ENCODE peak calls at places on chromosome 10, in four cellular contexts. F is heart left ventricle, H is ovary, P is AG04450. O is an unnamed sample. For H3K9me3, the result is how much of the 10 kb centered on the place peaks cover.

GRCh38 chr10:71887767-71888166 is 36.7 kb upstream of the PSAP start:
- DNase-seq in F (no peak), H (no peak), P (no peak), O (no peak)

GRCh38 chr10:116697816-116698215 is 44.5 kb downstream of the HSPA12A start:
- DNase-seq in F (no peak), H (no peak), P (no peak), O (no peak)

GRCh38 chr10:48594799-48595198 is 10.1 kb downstream of the ARHGAP22 start:
- DNase-seq in F (no peak), H (no peak), P (no peak), O (no peak)

GRCh38 chr10:95597788-95598187 is 36.6 kb upstream of the SORBS1 start:
- DNase-seq in F (no peak), H (no peak), P (no peak), O (no peak)

GRCh38 chr10:13913890-13914289 is 327.1 kb downstream of the PRPF18 start:
- DNase-seq in F (no peak), H (no peak), P (no peak), O (no peak)

GRCh38 chr10:63115732-63116383 is 17.3 kb upstream of the NRBF2 start:
- DNase-seq in F (peak), H (peak), P (no peak), O (peak)

GRCh38 chr10:72612203-72612826 is 13.6 kb downstream of the MICU1 start:
- DNase-seq in F (no peak), H (no peak), P (no peak), O (peak)

GRCh38 chr10:84097787-84098353 is 41.4 kb upstream of the GHITM start:
- DNase-seq in F (no peak), H (no peak), P (no peak), O (no peak)

GRCh38 chr10:99285846-99286245 is 43.3 kb upstream of the CNNM1 start:
- DNase-seq in F (no peak), H (no peak), P (no peak), O (no peak)

GRCh38 chr10:114518401-114519305 is 114.4 kb upstream of the AFAP1L2 start:
- DNase-seq in F (no peak), H (no peak), P (no peak), O (no peak)

GRCh38 chr10:68155615-68156205 is 46.4 kb downstream of the MYPN start:
- DNase-seq in F (no peak), H (no peak), P (no peak), O (no peak)

GRCh38 chr10:4195214-4195613 is 410.2 kb upstream of the KLF6 start:
- DNase-seq in F (no peak), H (no peak), P (peak), O (no peak)

GRCh38 chr10:61390841-61391240 is 62.3 kb downstream of the TMEM26 start:
- DNase-seq in F (no peak), H (no peak), P (no peak), O (no peak)

GRCh38 chr10:46992794-46993552 is 81.7 kb downstream of the PTPN20 start:
- DNase-seq in F (no peak), H (no peak), P (no peak), O (peak)

GRCh38 chr10:116669080-116669479 is 48.3 kb downstream of the PNLIPRP2 start:
- DNase-seq in F (no peak), H (no peak), P (no peak), O (no peak)

GRCh38 chr10:71740069-71740468 is 20.5 kb upstream of the C10orf105 start:
- DNase-seq in F (no peak), H (peak), P (peak), O (no peak)

GRCh38 chr10:35379226-35380137 is 43.2 kb downstream of the CCNY start:
- DNase-seq in F (peak), H (no peak), P (peak), O (peak)

GRCh38 chr10:72009430-72010081 is 45.4 kb downstream of the CHST3 start:
- DNase-seq in F (peak), H (peak), P (peak), O (peak)

DNA sequence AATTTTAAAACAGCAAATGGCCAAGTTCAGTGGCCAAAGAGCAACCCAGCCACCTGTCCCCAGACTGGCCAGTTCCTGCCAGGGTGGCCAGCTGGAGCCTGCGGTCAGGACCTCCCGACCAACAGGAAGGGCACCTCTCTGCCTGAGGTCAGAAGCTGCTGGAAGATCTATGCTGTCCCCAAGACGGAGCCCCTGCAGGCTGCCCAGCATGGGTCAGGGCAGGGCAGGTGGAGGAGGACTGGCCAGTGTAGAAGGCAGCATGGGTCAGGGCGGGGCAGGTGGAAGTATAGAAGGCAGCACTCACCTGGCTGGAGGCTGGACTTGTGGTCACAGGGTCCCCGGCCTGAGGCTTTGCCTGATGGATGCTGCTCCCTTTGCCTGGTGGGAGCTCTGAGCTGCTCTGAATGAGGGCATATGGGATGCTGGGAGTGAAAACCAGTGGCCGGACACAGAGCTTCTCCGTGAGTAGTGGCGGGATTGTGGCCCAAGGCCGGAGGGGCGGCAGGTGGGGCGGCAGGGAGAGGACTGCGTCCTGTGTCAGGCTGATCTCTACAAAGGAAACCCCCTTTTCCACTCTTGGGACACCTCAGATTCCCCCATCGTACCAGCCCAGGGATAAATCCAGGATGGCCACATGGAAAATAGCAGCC is 229.2 kb downstream of the TCERG1L start:
- DNase-seq in F (no peak), H (no peak), P (no peak), O (no peak)
- H3K9me3 ChIP-seq in F (under half), H (under half), P (half or more), O (under half)

DNA sequence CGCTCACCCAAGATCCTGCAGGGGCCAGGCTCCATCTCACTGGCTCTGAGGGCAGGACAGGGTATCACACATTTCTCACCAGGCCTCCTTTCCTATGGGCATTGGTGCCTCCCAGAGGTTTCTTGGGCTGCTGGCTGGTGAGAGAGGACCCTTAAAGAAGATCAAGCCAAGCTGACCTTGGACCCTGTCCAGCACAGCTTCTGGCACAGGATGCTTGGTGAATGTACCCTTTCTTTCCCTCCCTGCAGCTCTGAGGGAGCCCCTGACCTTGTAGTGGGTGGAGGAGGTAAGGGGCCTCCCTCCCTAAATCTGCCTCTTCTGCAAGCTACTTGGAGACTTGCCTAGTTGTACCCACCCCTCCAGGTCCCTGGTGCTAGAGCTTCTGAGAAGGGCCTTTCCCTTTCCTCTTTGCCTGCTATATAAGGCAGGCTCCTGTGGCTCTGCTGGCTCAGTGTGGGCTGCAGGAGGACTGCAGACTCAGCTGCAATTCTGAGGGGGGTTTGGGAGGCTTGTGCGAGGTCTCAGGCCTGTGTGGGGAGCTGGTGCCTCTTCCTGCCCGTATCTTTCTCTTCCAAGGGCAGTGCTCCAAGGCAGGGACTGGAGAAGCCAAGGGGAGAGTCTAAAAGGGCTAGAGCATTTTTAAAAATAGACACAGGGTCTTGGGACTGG is 11.8 kb upstream of the TRIM8 start:
- DNase-seq in F (no peak), H (peak), P (no peak), O (no peak)
- H3K4me3 ChIP-seq in F (no peak), H (no peak), P (no peak), O (no peak)

DNA sequence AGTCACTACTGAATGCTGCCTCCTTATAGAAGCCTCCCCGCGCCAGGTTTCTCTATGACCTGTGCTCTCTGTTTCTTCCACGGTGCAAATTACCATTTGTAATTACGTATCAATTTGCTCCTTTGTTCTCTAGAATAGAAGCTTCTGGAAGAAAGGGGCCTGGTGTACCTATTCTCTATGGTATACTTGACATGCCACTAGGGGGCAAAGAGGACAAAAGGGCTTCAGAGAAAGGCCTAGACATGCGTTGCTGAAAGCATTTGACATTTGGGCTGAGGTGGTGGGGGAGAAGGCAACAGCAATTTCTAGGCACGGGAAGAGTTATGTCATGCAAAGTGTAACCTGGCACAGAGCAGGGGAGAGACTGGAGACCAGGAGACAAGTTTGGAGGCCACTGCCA is 148.7 kb downstream of the WDR11 start:
- DNase-seq in F (no peak), H (no peak), P (no peak), O (no peak)
- TF ChIP-seq CTCF in F (no peak), H (no peak), P (no peak), O (no peak)

DNA sequence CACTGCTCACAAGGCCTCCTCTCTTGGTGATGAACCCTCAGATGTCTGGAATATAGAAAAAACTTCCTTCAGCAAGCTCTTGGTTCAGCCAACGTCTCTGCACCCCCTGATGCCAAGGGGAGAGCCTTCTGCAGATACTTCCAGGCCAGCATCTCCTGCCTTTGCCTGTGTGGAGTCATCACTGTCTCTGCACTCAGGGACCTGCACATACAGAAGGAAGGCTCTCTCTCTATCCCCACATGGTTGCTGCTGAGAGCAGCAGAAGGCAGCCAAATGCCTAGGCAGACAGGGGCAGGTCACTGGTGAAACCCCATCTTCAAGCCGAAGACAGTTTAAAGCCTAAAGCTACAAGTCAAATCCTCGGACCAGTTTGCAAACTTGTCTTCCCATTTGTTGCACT is 137.6 kb downstream of the WDR11 start:
- DNase-seq in F (no peak), H (no peak), P (no peak), O (no peak)
- H3K9me3 ChIP-seq in F (under half), H (under half), P (under half), O (under half)

GRCh38 chr10:29730969-29731368 is 96.2 kb upstream of the SVIL start:
- DNase-seq in F (no peak), H (no peak), P (no peak), O (no peak)

GRCh38 chr10:29733323-29733722 is 98.6 kb upstream of the SVIL start:
- DNase-seq in F (no peak), H (no peak), P (no peak), O (no peak)

GRCh38 chr10:29731760-29732159 is 97.0 kb upstream of the SVIL start:
- DNase-seq in F (no peak), H (no peak), P (no peak), O (no peak)

GRCh38 chr10:29734640-29734979 is 99.8 kb upstream of the SVIL start:
- DNase-seq in F (peak), H (no peak), P (no peak), O (no peak)

DNA sequence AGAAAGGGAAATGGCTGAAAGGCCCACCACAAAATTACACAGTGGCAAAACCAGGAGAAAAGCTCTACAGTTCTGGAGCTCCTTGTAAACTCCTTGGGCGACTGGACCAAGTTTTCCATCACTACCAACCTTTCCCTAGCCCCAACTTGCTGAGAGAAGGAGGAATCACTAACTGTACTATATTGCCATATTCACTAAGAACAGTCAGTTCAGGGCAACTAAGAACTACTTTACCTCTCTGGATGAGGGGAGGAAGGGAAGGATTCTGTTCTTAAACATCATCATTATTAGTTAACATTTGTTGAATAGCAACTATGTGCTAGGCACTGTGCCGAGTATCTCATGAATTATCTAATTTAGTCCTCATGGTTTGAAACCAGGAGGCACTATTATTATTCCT is 98.1 kb upstream of the SVIL start:
- DNase-seq in F (no peak), H (no peak), P (no peak), O (no peak)
- H3K4me3 ChIP-seq in F (no peak), H (no peak), P (no peak), O (no peak)

GRCh38 chr10:110643670-110644597 is at the start of gene RBM20:
- DNase-seq in F (peak), H (peak), P (no peak), O (peak)
- TF ChIP-seq CTCF in F (no peak), H (no peak), P (no peak), O (no peak)

GRCh38 chr10:31689233-31689632 is 239.4 kb downstream of the ARHGAP12 start:
- DNase-seq in F (no peak), H (no peak), P (no peak), O (no peak)

GRCh38 chr10:31683682-31684081 is 244.9 kb downstream of the ARHGAP12 start:
- DNase-seq in F (no peak), H (no peak), P (no peak), O (no peak)

GRCh38 chr10:31686566-31686965 is 242.1 kb downstream of the ARHGAP12 start:
- DNase-seq in F (no peak), H (no peak), P (no peak), O (no peak)

GRCh38 chr10:31693499-31693898 is 235.1 kb downstream of the ARHGAP12 start:
- DNase-seq in F (no peak), H (no peak), P (no peak), O (no peak)

GRCh38 chr10:31687545-31688482 is 240.8 kb downstream of the ARHGAP12 start:
- DNase-seq in F (no peak), H (no peak), P (no peak), O (no peak)
- H3K9me3 ChIP-seq in F (under half), H (under half), P (under half), O (under half)

DNA sequence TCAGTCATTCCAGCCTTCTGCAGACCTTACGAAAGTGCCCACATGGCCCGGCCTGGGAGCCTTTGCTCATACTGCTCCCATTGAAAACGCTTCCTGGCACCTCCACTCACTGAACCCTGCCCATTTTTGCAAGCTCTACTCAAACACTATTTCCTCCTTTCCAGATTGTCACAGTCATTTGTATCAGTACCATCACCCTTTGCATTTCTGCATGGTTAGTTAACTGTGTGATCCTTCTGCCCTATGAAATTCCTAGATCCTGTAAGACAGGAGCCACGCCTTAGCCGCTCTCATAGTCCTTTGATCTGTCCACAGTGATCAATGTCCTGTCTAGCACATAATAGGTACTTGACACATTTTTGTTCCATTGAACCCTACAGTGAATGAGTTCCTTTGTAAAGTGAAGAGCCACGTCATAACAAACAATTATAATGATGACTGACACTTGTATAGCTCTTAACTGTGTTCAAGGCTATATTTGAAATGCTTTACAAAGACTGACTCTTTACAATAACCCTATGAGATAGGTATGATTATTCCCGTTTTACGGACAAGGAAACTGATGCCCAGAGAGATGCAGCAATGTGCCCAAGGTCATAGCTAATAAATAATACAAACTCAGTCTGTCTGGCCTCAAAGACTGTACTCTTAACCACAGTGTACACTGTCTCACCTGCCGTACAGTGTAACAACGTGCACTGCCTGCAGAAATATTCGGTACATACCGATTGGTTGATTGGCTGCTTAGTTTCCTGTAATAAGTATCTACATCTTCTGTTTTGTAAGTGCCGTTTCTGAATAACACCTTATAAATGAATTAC is 16.6 kb upstream of the ITIH2 start:
- DNase-seq in F (no peak), H (no peak), P (no peak), O (no peak)
- H3K4me3 ChIP-seq in F (no peak), H (no peak), P (no peak), O (no peak)